ENCODE peak calls at places on chromosome 16, in four cellular contexts. R is heart right ventricle, E is neural progenitor cell, A is tibial artery. M is an unnamed sample. For H3K4me1, the result is how much of the 10 kb centered on the place peaks cover.

GRCh38 chr16:48117217-48118105 is 38.3 kb downstream of the ABCC12 start:
- DNase-seq in A (no peak), R (peak), E (peak), M (peak)

GRCh38 chr16:80591071-80591935 is 50.5 kb downstream of the DYNLRB2 start:
- DNase-seq in E (no peak), A (no peak), R (no peak), M (no peak)

GRCh38 chr16:59540621-59541020 is 806.5 kb upstream of the GOT2 start:
- DNase-seq in R (no peak), E (no peak), A (no peak), M (no peak)

GRCh38 chr16:53457670-53458069 is 23.4 kb downstream of the RBL2 start:
- DNase-seq in E (no peak), R (no peak), A (no peak), M (no peak)

GRCh38 chr16:22400899-22401298 is 26.5 kb upstream of the CDR2 start:
- DNase-seq in E (no peak), R (no peak), A (no peak), M (no peak)

GRCh38 chr16:85286066-85286712 is 173.9 kb upstream of the CIBAR2 start:
- DNase-seq in R (peak), A (peak), E (no peak), M (peak)

GRCh38 chr16:17364319-17365210 is 106.2 kb downstream of the XYLT1 start:
- DNase-seq in A (no peak), R (no peak), E (no peak), M (no peak)

GRCh38 chr16:57679768-57680167 is 11.7 kb downstream of the ADGRG3 start:
- DNase-seq in A (no peak), E (no peak), R (no peak), M (no peak)

GRCh38 chr16:89338863-89339262 is 121.4 kb downstream of the ZNF778 start:
- DNase-seq in A (peak), R (no peak), E (no peak), M (peak)

GRCh38 chr16:53756329-53756996 is 52.5 kb downstream of the FTO start:
- DNase-seq in A (no peak), E (peak), R (no peak), M (no peak)

DNA sequence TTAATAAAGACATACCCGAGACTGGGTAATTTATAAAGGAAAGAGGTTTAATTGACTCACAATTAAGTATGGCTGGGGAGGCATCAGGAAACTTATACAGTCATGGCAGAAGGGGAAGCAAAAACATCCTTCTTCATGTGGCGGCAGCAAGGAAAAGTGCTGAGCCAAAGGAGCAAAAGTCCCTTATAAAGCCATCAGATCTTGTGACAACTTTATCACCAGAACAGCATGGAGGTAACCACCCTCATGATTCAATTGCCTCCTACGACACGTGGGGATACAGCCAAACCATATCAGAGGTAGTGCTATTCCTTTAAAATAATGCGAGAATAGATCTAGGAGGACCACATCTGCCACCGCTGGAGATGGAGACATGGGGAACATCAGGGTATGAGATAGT is 9.0 kb downstream of the C16orf54 start:
- DNase-seq in A (no peak), E (no peak), R (no peak), M (no peak)
- H3K4me1 ChIP-seq in A (under half), E (under half), R (under half), M (under half)

DNA sequence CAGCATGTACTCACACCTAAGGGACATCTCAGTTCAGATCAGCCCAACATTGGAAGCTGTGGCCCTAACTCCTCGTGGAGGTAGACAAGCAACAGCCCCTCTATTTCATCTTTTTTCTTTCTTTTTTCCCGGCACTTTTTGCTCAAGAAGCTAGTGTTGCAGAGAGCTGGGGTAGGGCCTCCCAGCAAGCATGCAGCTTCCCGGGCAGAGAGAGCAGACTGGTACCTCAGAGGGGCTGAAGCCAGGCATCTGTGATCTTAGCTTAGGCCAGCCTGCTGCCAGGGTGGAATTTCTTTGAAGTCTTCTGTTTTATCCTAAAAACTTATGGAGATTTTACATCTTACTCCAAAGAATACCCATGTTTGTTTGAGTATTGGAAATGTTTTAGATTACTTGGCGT is 195.4 kb downstream of the C16orf95 start:
- DNase-seq in R (no peak), A (no peak), E (no peak), M (no peak)
- H3K4me3 ChIP-seq in R (no peak), A (no peak), E (no peak), M (no peak)

GRCh38 chr16:8194795-8195194 is 395.5 kb downstream of the TMEM114 start:
- DNase-seq in A (no peak), R (no peak), E (peak), M (no peak)
- TF ChIP-seq CTCF in A (no peak), R (peak), E (peak), M (no peak)

GRCh38 chr16:50427107-50427506 is 58.3 kb upstream of the BRD7 start:
- DNase-seq in A (no peak), E (no peak), R (no peak), M (no peak)

GRCh38 chr16:50419116-50419515 is 50.3 kb upstream of the BRD7 start:
- DNase-seq in A (no peak), R (no peak), E (no peak), M (no peak)

GRCh38 chr16:50425648-50426047 is 56.9 kb upstream of the BRD7 start:
- DNase-seq in R (no peak), E (no peak), A (no peak), M (no peak)

GRCh38 chr16:50425044-50425443 is 56.3 kb upstream of the BRD7 start:
- DNase-seq in E (no peak), R (no peak), A (no peak), M (no peak)

GRCh38 chr16:50422926-50423325 is 54.1 kb upstream of the BRD7 start:
- DNase-seq in E (no peak), R (no peak), A (no peak), M (no peak)
- H3K4me1 ChIP-seq in E (under half), R (under half), A (under half), M (under half)

M was measured in psoas muscle.